ENCODE peak calls at places on chromosomes 4 and X, in seven cellular contexts. A is ovary, F is fibroblast of lung, R is HFF-Myc, J is fibroblast of mammary gland, Z is astrocyte, D is heart left ventricle. O is an unnamed sample.

GRCh38 chrX:2342878-2343277 is 157.9 kb downstream of the DHRSX start:
- DNase-seq in A (no peak), J (peak; percentile 43), Z (peak; percentile 89), F (peak; percentile 92), D (no peak), R (peak; percentile 38), O (peak; percentile 83)

GRCh38 chr4:153489856-153490558 is 23.8 kb downstream of the TMEM131L start:
- DNase-seq in R (no peak), D (no peak), A (no peak), J (peak; percentile 44), F (peak; percentile 44), Z (no peak), O (peak; percentile 56)

GRCh38 chr4:128924951-128925350 is 115.5 kb downstream of the JADE1 start:
- DNase-seq in Z (peak; percentile 43), R (no peak), A (no peak), F (peak; percentile 57), J (peak; percentile 18), D (no peak), O (peak; percentile 4)

GRCh38 chrX:110421499-110422455 is 63.1 kb downstream of the RTL9 start:
- DNase-seq in Z (no peak), D (no peak), R (no peak), J (no peak), F (no peak), A (no peak), O (peak; percentile 32)

GRCh38 chr4:180380733-180381132 is 1862.5 kb upstream of the TENM3 start:
- DNase-seq in A (no peak), Z (peak; percentile 76), J (peak; percentile 81), R (no peak), F (peak; percentile 83), D (no peak), O (peak; percentile 0)

GRCh38 chr4:141465151-141465550 is 171.2 kb upstream of the IL15 start:
- DNase-seq in Z (no peak), R (no peak), A (no peak), J (no peak), D (no peak), F (no peak), O (no peak)

GRCh38 chr4:1006856-1007255 is 4.6 kb upstream of the FGFRL1 start:
- DNase-seq in A (no peak), Z (no peak), J (no peak), D (no peak), R (no peak), F (no peak), O (no peak)

GRCh38 chr4:145488310-145488709 is 6.7 kb downstream of the SMAD1 start:
- DNase-seq in Z (no peak), F (no peak), J (no peak), D (no peak), R (no peak), A (no peak), O (no peak)

GRCh38 chr4:159463235-159463634 is 360.4 kb downstream of the RAPGEF2 start:
- DNase-seq in A (no peak), Z (no peak), D (no peak), R (no peak), F (no peak), J (no peak), O (no peak)

GRCh38 chrX:19799319-19800182 is 87.8 kb downstream of the SH3KBP1 start:
- DNase-seq in D (no peak), A (no peak), F (peak; percentile 69), R (no peak), Z (peak; percentile 51), J (peak; percentile 65), O (peak; percentile 63)

GRCh38 chr4:82423245-82424054 is 6.8 kb downstream of the HNRNPDL start:
- DNase-seq in F (peak; percentile 60), D (no peak), Z (peak; percentile 38), R (no peak), J (peak; percentile 61), A (no peak), O (peak; percentile 23)

GRCh38 chr4:100525689-100526088 is 7.9 kb upstream of the EMCN start:
- DNase-seq in Z (no peak), F (no peak), J (peak; percentile 12), R (no peak), A (no peak), D (peak; percentile 25), O (peak; percentile 48)

GRCh38 chrX:103310592-103311400 is at the start of gene BEX2:
- DNase-seq in R (no peak), Z (no peak), F (peak; percentile 17), J (peak; percentile 22), D (peak; percentile 19), A (peak; percentile 90), O (peak; percentile 2)

GRCh38 chr4:158789853-158790252 is 21.0 kb downstream of the FNIP2 start:
- DNase-seq in R (no peak), D (no peak), A (no peak), J (no peak), Z (no peak), F (no peak), O (no peak)

GRCh38 chr4:121454251-121454979 is 73.6 kb upstream of the QRFPR start:
- DNase-seq in Z (peak; percentile 9), R (no peak), J (no peak), F (peak; percentile 13), D (no peak), A (no peak), O (peak; percentile 7)

GRCh38 chr4:158209825-158210807 is at the start of gene TMEM144:
- DNase-seq in A (peak; percentile 92), D (peak; percentile 90), J (peak; percentile 88), Z (peak; percentile 87), F (peak; percentile 93), R (peak; percentile 39), O (peak; percentile 82)

GRCh38 chrX:78517124-78517523 is 142.0 kb downstream of the RTL3 start:
- DNase-seq in Z (peak; percentile 52), J (no peak), R (no peak), D (no peak), F (peak; percentile 57), A (no peak), O (peak; percentile 59)

GRCh38 chr4:36687681-36688080 is 406.3 kb downstream of the DTHD1 start:
- DNase-seq in R (no peak), Z (no peak), A (no peak), D (no peak), J (no peak), F (no peak), O (no peak)

GRCh38 chrX:94901849-94902248 is 1227.8 kb downstream of the FAM133A start:
- DNase-seq in J (no peak), A (no peak), Z (no peak), R (no peak), F (no peak), D (no peak), O (no peak)

GRCh38 chrX:68832101-68832416 is 3.2 kb downstream of the EFNB1 start:
- DNase-seq in D (peak; percentile 43), A (peak; percentile 57), F (peak; percentile 80), J (peak; percentile 81), R (no peak), Z (peak; percentile 73), O (peak; percentile 75)
- H3K4me3 ChIP-seq in D (peak overlapping the region; percentile 72), A (peak overlapping the region; percentile 54), F (peak overlapping the region; percentile 73), J (peak overlapping the region; percentile 65), R (peak overlapping the region; percentile 70), Z (peak overlapping the region; percentile 46), O (peak overlapping the region; percentile 77)

GRCh38 chrX:115958687-115959359 is 211.7 kb upstream of the AGTR2 start:
- DNase-seq in F (no peak), A (no peak), R (no peak), Z (no peak), D (no peak), J (no peak), O (no peak)

GRCh38 chrX:115952417-115953092 is 218.0 kb upstream of the AGTR2 start:
- DNase-seq in F (no peak), Z (no peak), D (no peak), A (no peak), R (no peak), J (no peak), O (no peak)

GRCh38 chrX:115960440-115961084 is 210.0 kb upstream of the AGTR2 start:
- DNase-seq in R (no peak), D (no peak), Z (no peak), F (no peak), A (no peak), J (no peak), O (no peak)

DNA sequence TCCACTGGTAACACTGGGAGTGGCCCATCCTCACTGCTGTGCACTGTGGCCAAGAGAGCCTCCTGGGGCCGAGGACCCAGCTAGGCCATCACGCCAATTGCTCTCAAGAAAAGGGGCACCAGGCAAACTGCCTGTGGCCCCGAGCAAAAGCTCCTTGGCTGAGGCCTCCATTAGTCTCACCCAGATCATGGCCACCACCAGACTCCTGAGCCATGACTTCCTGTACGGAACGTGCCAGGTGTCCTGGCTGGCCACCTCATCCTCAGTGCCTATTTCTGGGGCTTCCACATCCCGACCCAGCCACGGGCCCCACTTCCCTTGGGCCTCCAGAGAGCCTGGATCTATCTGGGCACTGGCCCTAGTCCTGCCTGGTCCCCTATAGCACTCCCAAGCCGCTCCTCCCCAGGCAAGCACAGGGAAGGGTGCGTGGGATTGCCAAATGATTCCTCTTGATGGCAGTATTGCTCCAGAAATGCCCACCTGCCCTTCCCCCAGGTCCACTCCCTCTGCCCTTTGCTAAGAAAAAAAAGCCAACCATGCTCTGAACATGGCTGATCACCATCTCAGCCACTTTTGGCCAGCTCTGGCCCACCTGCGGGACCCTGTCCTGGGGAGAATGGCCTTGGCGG is 212.6 kb upstream of the AGTR2 start:
- DNase-seq in J (no peak), A (no peak), Z (no peak), R (no peak), D (no peak), F (no peak), O (no peak)
- TF ChIP-seq CTCF in J (no peak), A (no peak), Z (no peak), R (no peak), D (no peak), F (no peak), O (no peak)

DNA sequence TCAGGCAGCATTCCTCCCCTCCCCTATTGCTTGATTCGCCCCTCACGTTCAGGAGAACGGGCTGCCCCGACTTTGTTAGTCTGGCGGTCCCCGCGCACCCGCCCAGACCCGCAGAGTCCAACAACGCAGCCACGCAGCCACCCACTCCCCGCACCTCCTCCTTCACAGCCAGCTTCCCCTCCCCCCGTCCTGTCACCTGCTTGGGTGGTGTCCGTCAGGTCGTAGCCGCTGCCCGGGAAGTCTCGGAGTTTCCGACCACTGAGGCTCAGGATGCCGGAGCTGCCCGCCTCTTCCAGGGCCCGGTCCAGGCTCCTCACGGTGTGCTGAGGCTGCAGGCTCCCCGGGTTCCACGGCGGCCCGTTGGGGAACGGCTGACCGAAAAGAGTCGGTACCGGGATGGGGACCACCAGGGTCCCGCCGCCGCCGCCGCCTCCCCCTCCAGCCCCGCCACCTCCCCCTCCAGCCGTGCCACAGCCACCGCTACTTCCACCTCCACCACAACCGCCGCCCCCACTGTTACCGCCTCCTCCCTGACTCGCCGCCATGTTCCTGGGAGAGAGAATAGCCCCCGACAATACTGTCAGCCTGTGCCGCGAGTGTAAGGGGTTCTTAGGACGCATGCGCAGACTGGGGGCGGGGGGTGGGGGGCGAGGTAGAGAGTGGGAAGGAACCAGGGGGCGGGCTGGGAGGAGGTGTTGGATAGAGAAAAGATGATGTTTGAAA is at the start of gene LRCH2:
- DNase-seq in R (no peak), Z (peak; percentile 12), D (peak; percentile 26), A (peak; percentile 58), J (peak; percentile 37), F (peak; percentile 34), O (peak; percentile 47)
- H3K4me3 ChIP-seq in R (peak within 1 kb of the TSS; percentile 59), Z (peak within 1 kb of the TSS; percentile 80), D (peak within 1 kb of the TSS; percentile 47), A (peak within 1 kb of the TSS; percentile 49), J (peak within 1 kb of the TSS; percentile 63), F (peak within 1 kb of the TSS; percentile 74), O (peak within 1 kb of the TSS; percentile 74)

DNA sequence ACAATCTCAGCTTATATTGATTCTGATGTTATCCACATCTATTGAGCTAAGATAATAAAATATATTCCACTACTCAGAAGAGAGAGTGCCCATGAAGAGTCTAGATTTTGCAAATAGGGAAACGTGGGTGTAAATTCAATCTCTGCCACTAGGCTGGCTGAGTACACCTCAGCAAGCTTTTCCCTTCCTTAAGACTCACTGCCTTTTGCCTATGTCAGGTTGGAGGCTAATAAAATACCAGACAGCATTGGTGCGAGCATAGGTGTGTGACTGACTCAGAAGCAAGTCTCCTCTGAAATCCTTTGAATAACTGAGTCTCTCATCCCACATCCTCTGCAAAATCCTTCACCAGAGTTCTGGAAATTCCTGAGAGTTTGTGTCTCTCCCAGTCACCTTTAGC is 405.4 kb upstream of the CPEB2 start:
- DNase-seq in J (no peak), R (no peak), F (no peak), Z (no peak), A (no peak), D (no peak), O (no peak)
- TF ChIP-seq CTCF in J (no peak), R (no peak), F (no peak), Z (no peak), A (no peak), D (peak; percentile 9), O (no peak)